ENCODE peak calls at places on chromosome 14, in four cellular contexts. W is K562, Q is HepG2, B is IMR-90. C is an unnamed sample. For H3K4me1, the result is how much of the 10 kb centered on the place peaks cover.

GRCh38 chr14:91245029-91245428 is 525 bp upstream of the GPR68 start:
- DNase-seq in W (no peak), Q (no peak), B (no peak), C (no peak)

GRCh38 chr14:64569108-64570045 is 19.6 kb downstream of the PPP1R36 start:
- DNase-seq in B (peak), W (no peak), Q (peak), C (peak)

GRCh38 chr14:54535126-54535525 is 25.4 kb downstream of the CGRRF1 start:
- DNase-seq in Q (no peak), W (no peak), B (peak), C (no peak)

GRCh38 chr14:50659327-50659974 is 8.7 kb downstream of the SAV1 start:
- DNase-seq in W (no peak), B (no peak), Q (no peak), C (no peak)

GRCh38 chr14:101235042-101235871 is 326.0 kb upstream of the DIO3 start:
- DNase-seq in Q (peak), W (peak), B (peak), C (peak)

GRCh38 chr14:80393766-80394165 is 182.5 kb upstream of the DIO2 start:
- DNase-seq in B (peak), W (no peak), Q (no peak), C (no peak)

GRCh38 chr14:94355191-94355794 is 32.2 kb upstream of the SERPINA6 start:
- DNase-seq in Q (peak), W (no peak), B (peak), C (peak)

GRCh38 chr14:44945264-44945663 is 16.5 kb downstream of the KLHL28 start:
- DNase-seq in Q (no peak), W (no peak), B (peak), C (no peak)

GRCh38 chr14:95349241-95349640 is 29.5 kb upstream of the CLMN start:
- DNase-seq in W (no peak), B (no peak), Q (no peak), C (no peak)

GRCh38 chr14:80117876-80118275 is 93.4 kb downstream of the DIO2 start:
- DNase-seq in Q (no peak), W (no peak), B (no peak), C (no peak)

GRCh38 chr14:22848391-22849164 is 12.2 kb downstream of the MMP14 start:
- DNase-seq in W (no peak), Q (no peak), B (peak), C (no peak)

GRCh38 chr14:101130861-101131260 is 227.3 kb upstream of the RTL1 start:
- DNase-seq in B (no peak), W (no peak), Q (no peak), C (no peak)

GRCh38 chr14:74978416-74978947 is 23.1 kb upstream of the PGF start:
- DNase-seq in B (no peak), W (peak), Q (no peak), C (no peak)

GRCh38 chr14:91654836-91655235 is 77.0 kb downstream of the CATSPERB start:
- DNase-seq in Q (no peak), B (no peak), W (no peak), C (no peak)

GRCh38 chr14:92471919-92472318 is 41.7 kb upstream of the RIN3 start:
- DNase-seq in Q (peak), B (peak), W (no peak), C (peak)

GRCh38 chr14:62209287-62209899 is 447.2 kb downstream of the SNAPC1 start:
- DNase-seq in B (peak), W (no peak), Q (no peak), C (no peak)

GRCh38 chr14:105207460-105207901 is 26.4 kb upstream of the NUDT14 start:
- DNase-seq in B (no peak), Q (no peak), W (no peak), C (peak)

GRCh38 chr14:22824711-22825359 is 4.9 kb upstream of the MRPL52 start:
- DNase-seq in Q (peak), W (peak), B (peak), C (peak)

GRCh38 chr14:35940291-35940690 is 114.2 kb downstream of the BRMS1L start:
- DNase-seq in B (no peak), Q (no peak), W (no peak), C (no peak)

GRCh38 chr14:60488175-60488574 is 2.3 kb upstream of the C14orf39 start:
- DNase-seq in W (no peak), B (no peak), Q (no peak), C (no peak)

GRCh38 chr14:61435563-61436337 is 114.4 kb downstream of the PRKCH start:
- DNase-seq in B (no peak), W (no peak), Q (no peak), C (no peak)

GRCh38 chr14:66752109-66752508 is 244.2 kb downstream of the GPHN start:
- DNase-seq in B (no peak), Q (no peak), W (no peak), C (no peak)

GRCh38 chr14:76910371-76910890 is 84.2 kb downstream of the LRRC74A start:
- DNase-seq in Q (no peak), B (no peak), W (no peak), C (no peak)
- TF ChIP-seq MAZ in Q (no peak), B (no peak), W (no peak), C (no peak)

GRCh38 chr14:72742682-72743195 is 151.2 kb downstream of the DPF3 start:
- DNase-seq in B (no peak), Q (no peak), W (no peak), C (no peak)
- H3K4me1 ChIP-seq in B (under half), Q (under half), W (under half), C (under half)

GRCh38 chr14:57617510-57617909 is 123.9 kb upstream of the CCDC198 start:
- DNase-seq in Q (no peak), W (no peak), B (no peak), C (no peak)
- TF ChIP-seq MAZ in Q (no peak), W (no peak), B (no peak), C (no peak)

DNA sequence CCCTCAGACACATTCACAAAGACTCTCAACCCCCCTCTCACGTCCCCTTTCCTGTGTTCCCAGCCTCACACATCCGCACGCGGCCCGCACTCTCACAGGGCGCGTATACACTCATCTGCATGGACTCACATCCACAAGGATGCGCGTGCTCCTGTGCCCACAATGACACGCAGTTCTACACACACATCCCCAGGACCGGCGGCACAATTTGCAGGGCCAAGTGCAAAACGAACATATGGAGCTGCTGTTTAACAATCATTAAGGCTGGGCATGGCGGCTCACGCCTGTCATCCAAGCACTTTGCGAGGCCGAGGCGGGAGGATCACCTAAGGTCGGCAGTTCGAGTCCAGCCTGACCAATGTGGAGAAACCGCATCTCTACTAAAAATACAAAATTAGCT is 36.4 kb upstream of the EML1 start:
- DNase-seq in Q (no peak), B (no peak), W (no peak), C (no peak)
- H3K4me1 ChIP-seq in Q (under half), B (half or more), W (under half), C (half or more)

GRCh38 chr14:34038358-34039057 is 87.6 kb upstream of the EGLN3 start:
- DNase-seq in B (no peak), W (no peak), Q (peak), C (no peak)
- TF ChIP-seq MAZ in B (no peak), W (no peak), Q (no peak), C (no peak)

GRCh38 chr14:55580401-55581010 is 499 bp downstream of the KTN1 start:
- DNase-seq in W (peak), Q (no peak), B (no peak), C (no peak)

GRCh38 chr14:55581011-55581806 is 1.2 kb downstream of the KTN1 start:
- DNase-seq in W (peak), Q (peak), B (no peak), C (peak)

GRCh38 chr14:55583942-55584468 is 4.0 kb downstream of the KTN1 start:
- DNase-seq in W (no peak), Q (peak), B (peak), C (no peak)

GRCh38 chr14:55579724-55580400 is at the start of gene KTN1:
- DNase-seq in Q (peak), B (peak), W (peak), C (peak)

DNA sequence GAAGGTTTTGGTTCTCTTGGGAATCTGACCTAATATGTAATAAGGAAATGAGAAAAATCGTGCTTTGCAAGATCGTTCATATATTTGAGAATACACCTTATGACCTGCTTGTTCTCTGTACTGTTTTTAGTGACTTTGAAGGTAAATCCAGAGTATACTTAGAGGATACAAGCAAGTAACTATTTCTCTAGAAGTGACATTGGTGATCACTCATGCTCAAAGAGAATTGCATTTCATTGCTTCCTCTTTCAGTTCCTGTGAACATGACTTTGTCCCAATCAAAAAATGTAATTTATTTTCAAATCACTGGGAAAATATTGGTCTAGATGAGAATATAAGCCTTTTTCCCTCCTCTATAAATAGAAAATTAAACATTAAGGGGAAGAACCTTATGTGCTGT is 2.7 kb downstream of the KTN1 start:
- DNase-seq in Q (no peak), B (no peak), W (no peak), C (no peak)
- H3K4me1 ChIP-seq in Q (half or more), B (under half), W (under half), C (half or more)

GRCh38 chr14:30005114-30005698 is 77.6 kb upstream of the PRKD1 start:
- DNase-seq in Q (peak), W (peak), B (peak), C (peak)
- TF ChIP-seq MAZ in Q (no peak), W (no peak), B (no peak), C (no peak)

GRCh38 chr14:68961361-68961760 is 17.7 kb downstream of the ACTN1 start:
- DNase-seq in W (no peak), Q (no peak), B (no peak), C (no peak)
- H3K4me1 ChIP-seq in W (under half), Q (half or more), B (half or more), C (half or more)

GRCh38 chr14:103391048-103391447 is 5.8 kb downstream of the MARK3 start:
- DNase-seq in B (peak), Q (peak), W (no peak), C (peak)
- TF ChIP-seq MAZ in B (no peak), Q (no peak), W (no peak), C (no peak)

GRCh38 chr14:76154539-76155126 is 2.9 kb downstream of the GPATCH2L start:
- DNase-seq in B (no peak), Q (no peak), W (no peak), C (no peak)
- H3K4me1 ChIP-seq in B (under half), Q (half or more), W (under half), C (under half)

C was measured in A549.